ENCODE peak calls at places on chromosomes 16 and 17, in six cellular contexts. One of them, this sample, is unnamed.

GRCh38 chr17:80544655-80545498 is at the start of gene RPTOR:
- DNase-seq in NCI-H460: peak; percentile 85
- DNase-seq in fibroblast of lung: peak; percentile 92
- DNase-seq in IMR-90: peak; percentile 89
- DNase-seq in GM10248: peak; percentile 95
- DNase-seq in GDM1: peak; percentile 81
- DNase-seq in this sample: peak; percentile 89

GRCh38 chr17:17971431-17972125 is 622 bp downstream of the TOM1L2 start:
- DNase-seq in NCI-H460: no peak
- DNase-seq in fibroblast of lung: no peak
- DNase-seq in IMR-90: no peak
- DNase-seq in GM10248: no peak
- DNase-seq in GDM1: no peak
- DNase-seq in this sample: no peak

GRCh38 chr17:81487487-81488275 is 24.9 kb downstream of the ACTG1 start:
- DNase-seq in NCI-H460: peak; percentile 72
- DNase-seq in fibroblast of lung: peak; percentile 62
- DNase-seq in IMR-90: peak; percentile 60
- DNase-seq in GM10248: peak; percentile 96
- DNase-seq in GDM1: peak; percentile 76
- DNase-seq in this sample: peak; percentile 97

GRCh38 chr17:80885922-80886582 is 105.6 kb upstream of the CHMP6 start:
- DNase-seq in NCI-H460: no peak
- DNase-seq in fibroblast of lung: no peak
- DNase-seq in IMR-90: no peak
- DNase-seq in GM10248: no peak
- DNase-seq in GDM1: no peak
- DNase-seq in this sample: no peak

GRCh38 chr17:63395075-63395815 is 50.9 kb downstream of the CYB561 start:
- DNase-seq in NCI-H460: no peak
- DNase-seq in fibroblast of lung: peak; percentile 88
- DNase-seq in IMR-90: peak; percentile 73
- DNase-seq in GM10248: no peak
- DNase-seq in GDM1: no peak
- DNase-seq in this sample: no peak

GRCh38 chr16:55668337-55669281 is 12.8 kb downstream of the SLC6A2 start:
- DNase-seq in NCI-H460: no peak
- DNase-seq in fibroblast of lung: no peak
- DNase-seq in IMR-90: peak; percentile 5
- DNase-seq in GM10248: no peak
- DNase-seq in GDM1: no peak
- DNase-seq in this sample: no peak

GRCh38 chr17:46831573-46832305 is 13.2 kb upstream of the WNT3 start:
- DNase-seq in NCI-H460: no peak
- DNase-seq in fibroblast of lung: no peak
- DNase-seq in IMR-90: no peak
- DNase-seq in GM10248: no peak
- DNase-seq in GDM1: no peak
- DNase-seq in this sample: no peak

GRCh38 chr17:75614556-75615270 is 18.5 kb upstream of the SMIM5 start:
- DNase-seq in NCI-H460: no peak
- DNase-seq in fibroblast of lung: no peak
- DNase-seq in IMR-90: no peak
- DNase-seq in GM10248: no peak
- DNase-seq in GDM1: no peak
- DNase-seq in this sample: no peak

This sample was measured in HuH-7.5.